ENCODE peak calls at places on chromosomes 13 and 19, in five cellular contexts. One of them, this sample, is unnamed.
A peak's percentile ranks its signal among the peaks of the same experiment; 100 is the strongest.

GRCh38 chr13:26228080-26228479 is 6.0 kb upstream of the RNF6 start:
- ATAC-seq in activated CD8-positive, alpha-beta T cell treated with anti-CD3 and anti-CD28 coated beads, Interleukin-2, amount 10 ng/mL, durations not matched to agents 7 days and 5 days: no peak
- ATAC-seq in activated T-cell treated with anti-CD3 and anti-CD28 coated beads, Interleukin-2, amount 50 U/mL, for 4 hours: no peak
- ATAC-seq in lower lobe of right lung: no peak
- ATAC-seq in SK-N-SH treated with all-trans-retinoic acid at 6 μM for 48 hours: no peak
- ATAC-seq in this sample: peak; percentile 6

GRCh38 chr19:3192684-3193083 is 7.0 kb downstream of the NCLN start:
- ATAC-seq in activated CD8-positive, alpha-beta T cell treated with anti-CD3 and anti-CD28 coated beads, Interleukin-2, amount 10 ng/mL, durations not matched to agents 7 days and 5 days: no peak
- ATAC-seq in activated T-cell treated with anti-CD3 and anti-CD28 coated beads, Interleukin-2, amount 50 U/mL, for 4 hours: no peak
- ATAC-seq in lower lobe of right lung: no peak
- ATAC-seq in SK-N-SH treated with all-trans-retinoic acid at 6 μM for 48 hours: no peak
- ATAC-seq in this sample: no peak

GRCh38 chr19:51564791-51565190 is 6.3 kb upstream of the ZNF175 start:
- ATAC-seq in activated CD8-positive, alpha-beta T cell treated with anti-CD3 and anti-CD28 coated beads, Interleukin-2, amount 10 ng/mL, durations not matched to agents 7 days and 5 days: no peak
- ATAC-seq in activated T-cell treated with anti-CD3 and anti-CD28 coated beads, Interleukin-2, amount 50 U/mL, for 4 hours: no peak
- ATAC-seq in lower lobe of right lung: no peak
- ATAC-seq in SK-N-SH treated with all-trans-retinoic acid at 6 μM for 48 hours: no peak
- ATAC-seq in this sample: no peak

GRCh38 chr19:5926641-5927438 is 12.8 kb downstream of the CAPS start:
- ATAC-seq in activated CD8-positive, alpha-beta T cell treated with anti-CD3 and anti-CD28 coated beads, Interleukin-2, amount 10 ng/mL, durations not matched to agents 7 days and 5 days: no peak
- ATAC-seq in activated T-cell treated with anti-CD3 and anti-CD28 coated beads, Interleukin-2, amount 50 U/mL, for 4 hours: no peak
- ATAC-seq in lower lobe of right lung: peak; percentile 39
- ATAC-seq in SK-N-SH treated with all-trans-retinoic acid at 6 μM for 48 hours: peak; percentile 30
- ATAC-seq in this sample: no peak

GRCh38 chr13:80389073-80390038 is 48.4 kb upstream of the SPRY2 start:
- ATAC-seq in activated CD8-positive, alpha-beta T cell treated with anti-CD3 and anti-CD28 coated beads, Interleukin-2, amount 10 ng/mL, durations not matched to agents 7 days and 5 days: no peak
- ATAC-seq in activated T-cell treated with anti-CD3 and anti-CD28 coated beads, Interleukin-2, amount 50 U/mL, for 4 hours: no peak
- ATAC-seq in lower lobe of right lung: peak; percentile 70
- ATAC-seq in SK-N-SH treated with all-trans-retinoic acid at 6 μM for 48 hours: no peak
- ATAC-seq in this sample: no peak

GRCh38 chr13:21777813-21778212 is 106.9 kb downstream of the FGF9 start:
- ATAC-seq in activated CD8-positive, alpha-beta T cell treated with anti-CD3 and anti-CD28 coated beads, Interleukin-2, amount 10 ng/mL, durations not matched to agents 7 days and 5 days: no peak
- ATAC-seq in activated T-cell treated with anti-CD3 and anti-CD28 coated beads, Interleukin-2, amount 50 U/mL, for 4 hours: no peak
- ATAC-seq in lower lobe of right lung: no peak
- ATAC-seq in SK-N-SH treated with all-trans-retinoic acid at 6 μM for 48 hours: no peak
- ATAC-seq in this sample: no peak

GRCh38 chr19:44948237-44948636 is 2.4 kb downstream of the APOC2 start:
- ATAC-seq in activated CD8-positive, alpha-beta T cell treated with anti-CD3 and anti-CD28 coated beads, Interleukin-2, amount 10 ng/mL, durations not matched to agents 7 days and 5 days: no peak
- ATAC-seq in activated T-cell treated with anti-CD3 and anti-CD28 coated beads, Interleukin-2, amount 50 U/mL, for 4 hours: no peak
- ATAC-seq in lower lobe of right lung: no peak
- ATAC-seq in SK-N-SH treated with all-trans-retinoic acid at 6 μM for 48 hours: no peak
- ATAC-seq in this sample: no peak

GRCh38 chr13:73696713-73697112 is 437.5 kb downstream of the KLF12 start:
- ATAC-seq in activated CD8-positive, alpha-beta T cell treated with anti-CD3 and anti-CD28 coated beads, Interleukin-2, amount 10 ng/mL, durations not matched to agents 7 days and 5 days: no peak
- ATAC-seq in activated T-cell treated with anti-CD3 and anti-CD28 coated beads, Interleukin-2, amount 50 U/mL, for 4 hours: no peak
- ATAC-seq in lower lobe of right lung: no peak
- ATAC-seq in SK-N-SH treated with all-trans-retinoic acid at 6 μM for 48 hours: no peak
- ATAC-seq in this sample: no peak

GRCh38 chr19:11673608-11674041 is 65.1 kb downstream of the ZNF823 start:
- ATAC-seq in activated CD8-positive, alpha-beta T cell treated with anti-CD3 and anti-CD28 coated beads, Interleukin-2, amount 10 ng/mL, durations not matched to agents 7 days and 5 days: no peak
- ATAC-seq in activated T-cell treated with anti-CD3 and anti-CD28 coated beads, Interleukin-2, amount 50 U/mL, for 4 hours: peak; percentile 77
- ATAC-seq in lower lobe of right lung: peak; percentile 93
- ATAC-seq in SK-N-SH treated with all-trans-retinoic acid at 6 μM for 48 hours: no peak
- ATAC-seq in this sample: peak; percentile 55

GRCh38 chr13:21529102-21529893 is 70.2 kb upstream of the ZDHHC20 start:
- ATAC-seq in activated CD8-positive, alpha-beta T cell treated with anti-CD3 and anti-CD28 coated beads, Interleukin-2, amount 10 ng/mL, durations not matched to agents 7 days and 5 days: peak; percentile 49
- ATAC-seq in activated T-cell treated with anti-CD3 and anti-CD28 coated beads, Interleukin-2, amount 50 U/mL, for 4 hours: peak; percentile 81
- ATAC-seq in lower lobe of right lung: no peak
- ATAC-seq in SK-N-SH treated with all-trans-retinoic acid at 6 μM for 48 hours: no peak
- ATAC-seq in this sample: no peak

GRCh38 chr13:101711307-101712025 is 259.0 kb downstream of the ITGBL1 start:
- ATAC-seq in activated CD8-positive, alpha-beta T cell treated with anti-CD3 and anti-CD28 coated beads, Interleukin-2, amount 10 ng/mL, durations not matched to agents 7 days and 5 days: no peak
- ATAC-seq in activated T-cell treated with anti-CD3 and anti-CD28 coated beads, Interleukin-2, amount 50 U/mL, for 4 hours: no peak
- ATAC-seq in lower lobe of right lung: no peak
- ATAC-seq in SK-N-SH treated with all-trans-retinoic acid at 6 μM for 48 hours: no peak
- ATAC-seq in this sample: no peak

GRCh38 chr13:28859069-28859468 is 38.9 kb downstream of the MTUS2 start:
- ATAC-seq in activated CD8-positive, alpha-beta T cell treated with anti-CD3 and anti-CD28 coated beads, Interleukin-2, amount 10 ng/mL, durations not matched to agents 7 days and 5 days: no peak
- ATAC-seq in activated T-cell treated with anti-CD3 and anti-CD28 coated beads, Interleukin-2, amount 50 U/mL, for 4 hours: no peak
- ATAC-seq in lower lobe of right lung: no peak
- ATAC-seq in SK-N-SH treated with all-trans-retinoic acid at 6 μM for 48 hours: no peak
- ATAC-seq in this sample: no peak

GRCh38 chr13:67366533-67366932 is 136.4 kb upstream of the PCDH9 start:
- ATAC-seq in activated CD8-positive, alpha-beta T cell treated with anti-CD3 and anti-CD28 coated beads, Interleukin-2, amount 10 ng/mL, durations not matched to agents 7 days and 5 days: no peak
- ATAC-seq in activated T-cell treated with anti-CD3 and anti-CD28 coated beads, Interleukin-2, amount 50 U/mL, for 4 hours: no peak
- ATAC-seq in lower lobe of right lung: no peak
- ATAC-seq in SK-N-SH treated with all-trans-retinoic acid at 6 μM for 48 hours: peak; percentile 35
- ATAC-seq in this sample: no peak

GRCh38 chr19:12261554-12261953 is 33.1 kb downstream of the ZNF44 start:
- ATAC-seq in activated CD8-positive, alpha-beta T cell treated with anti-CD3 and anti-CD28 coated beads, Interleukin-2, amount 10 ng/mL, durations not matched to agents 7 days and 5 days: no peak
- ATAC-seq in activated T-cell treated with anti-CD3 and anti-CD28 coated beads, Interleukin-2, amount 50 U/mL, for 4 hours: no peak
- ATAC-seq in lower lobe of right lung: no peak
- ATAC-seq in SK-N-SH treated with all-trans-retinoic acid at 6 μM for 48 hours: no peak
- ATAC-seq in this sample: no peak

GRCh38 chr13:112705286-112705685 is 15.4 kb downstream of the ATP11A start:
- ATAC-seq in activated CD8-positive, alpha-beta T cell treated with anti-CD3 and anti-CD28 coated beads, Interleukin-2, amount 10 ng/mL, durations not matched to agents 7 days and 5 days: no peak
- ATAC-seq in activated T-cell treated with anti-CD3 and anti-CD28 coated beads, Interleukin-2, amount 50 U/mL, for 4 hours: no peak
- ATAC-seq in lower lobe of right lung: no peak
- ATAC-seq in SK-N-SH treated with all-trans-retinoic acid at 6 μM for 48 hours: no peak
- ATAC-seq in this sample: no peak

GRCh38 chr13:40469581-40470282 is 196.7 kb downstream of the FOXO1 start:
- ATAC-seq in activated CD8-positive, alpha-beta T cell treated with anti-CD3 and anti-CD28 coated beads, Interleukin-2, amount 10 ng/mL, durations not matched to agents 7 days and 5 days: no peak
- ATAC-seq in activated T-cell treated with anti-CD3 and anti-CD28 coated beads, Interleukin-2, amount 50 U/mL, for 4 hours: no peak
- ATAC-seq in lower lobe of right lung: no peak
- ATAC-seq in SK-N-SH treated with all-trans-retinoic acid at 6 μM for 48 hours: no peak
- ATAC-seq in this sample: no peak

GRCh38 chr19:2385053-2385721 is 25.1 kb downstream of the TMPRSS9 start:
- ATAC-seq in activated CD8-positive, alpha-beta T cell treated with anti-CD3 and anti-CD28 coated beads, Interleukin-2, amount 10 ng/mL, durations not matched to agents 7 days and 5 days: peak; percentile 19
- ATAC-seq in activated T-cell treated with anti-CD3 and anti-CD28 coated beads, Interleukin-2, amount 50 U/mL, for 4 hours: peak; percentile 43
- ATAC-seq in lower lobe of right lung: peak; percentile 35
- ATAC-seq in SK-N-SH treated with all-trans-retinoic acid at 6 μM for 48 hours: peak; percentile 83
- ATAC-seq in this sample: peak; percentile 77

GRCh38 chr13:97215325-97215724 is 6.8 kb upstream of the MBNL2 start:
- ATAC-seq in activated CD8-positive, alpha-beta T cell treated with anti-CD3 and anti-CD28 coated beads, Interleukin-2, amount 10 ng/mL, durations not matched to agents 7 days and 5 days: peak; percentile 54
- ATAC-seq in activated T-cell treated with anti-CD3 and anti-CD28 coated beads, Interleukin-2, amount 50 U/mL, for 4 hours: peak; percentile 34
- ATAC-seq in lower lobe of right lung: no peak
- ATAC-seq in SK-N-SH treated with all-trans-retinoic acid at 6 μM for 48 hours: no peak
- ATAC-seq in this sample: no peak

GRCh38 chr19:39345956-39346355 is 3.7 kb downstream of the SAMD4B start:
- ATAC-seq in activated CD8-positive, alpha-beta T cell treated with anti-CD3 and anti-CD28 coated beads, Interleukin-2, amount 10 ng/mL, durations not matched to agents 7 days and 5 days: no peak
- ATAC-seq in activated T-cell treated with anti-CD3 and anti-CD28 coated beads, Interleukin-2, amount 50 U/mL, for 4 hours: no peak
- ATAC-seq in lower lobe of right lung: no peak
- ATAC-seq in SK-N-SH treated with all-trans-retinoic acid at 6 μM for 48 hours: no peak
- ATAC-seq in this sample: no peak

GRCh38 chr19:38267780-38268430 is 3.5 kb downstream of the SPINT2 start:
- ATAC-seq in activated CD8-positive, alpha-beta T cell treated with anti-CD3 and anti-CD28 coated beads, Interleukin-2, amount 10 ng/mL, durations not matched to agents 7 days and 5 days: no peak
- ATAC-seq in activated T-cell treated with anti-CD3 and anti-CD28 coated beads, Interleukin-2, amount 50 U/mL, for 4 hours: no peak
- ATAC-seq in lower lobe of right lung: peak; percentile 25
- ATAC-seq in SK-N-SH treated with all-trans-retinoic acid at 6 μM for 48 hours: no peak
- ATAC-seq in this sample: no peak

GRCh38 chr13:77692746-77693448 is 4.6 kb upstream of the SLAIN1 start:
- ATAC-seq in activated CD8-positive, alpha-beta T cell treated with anti-CD3 and anti-CD28 coated beads, Interleukin-2, amount 10 ng/mL, durations not matched to agents 7 days and 5 days: no peak
- ATAC-seq in activated T-cell treated with anti-CD3 and anti-CD28 coated beads, Interleukin-2, amount 50 U/mL, for 4 hours: no peak
- ATAC-seq in lower lobe of right lung: no peak
- ATAC-seq in SK-N-SH treated with all-trans-retinoic acid at 6 μM for 48 hours: no peak
- ATAC-seq in this sample: no peak

This sample was measured in esophagus mucosa.